ENCODE peak calls at places on chromosomes 3 and 15, in four cellular contexts. P is tibial nerve, Z is heart right ventricle, J is mesendoderm. S is an unnamed sample. For H3K27me3 and H3K4me1, the result is how much of the 10 kb centered on the place peaks cover.

GRCh38 chr3:135099734-135100348 is 304.8 kb downstream of the EPHB1 start:
- DNase-seq in P (no peak), J (no peak), Z (no peak), S (no peak)

GRCh38 chr3:174409085-174409743 is 449.9 kb upstream of the NAALADL2 start:
- DNase-seq in J (peak), Z (no peak), P (no peak), S (no peak)

GRCh38 chr3:98991393-98991792 is 89.9 kb upstream of the DCBLD2 start:
- DNase-seq in J (peak), P (no peak), Z (no peak), S (no peak)

GRCh38 chr3:149085828-149086231 is 503 bp downstream of the HLTF start:
- DNase-seq in P (no peak), J (peak), Z (peak), S (peak)

GRCh38 chr15:90489514-90489913 is 40.2 kb upstream of the CRTC3 start:
- DNase-seq in J (no peak), P (no peak), Z (no peak), S (no peak)

GRCh38 chr3:165206454-165207266 is 10.5 kb upstream of the SLITRK3 start:
- DNase-seq in Z (peak), P (peak), J (peak), S (peak)

GRCh38 chr3:48015451-48016182 is 599 bp downstream of the MAP4 start:
- DNase-seq in Z (no peak), J (no peak), P (no peak), S (no peak)

GRCh38 chr3:122079524-122079923 is 24.4 kb downstream of the CD86 start:
- DNase-seq in P (no peak), J (no peak), Z (no peak), S (no peak)

GRCh38 chr3:36989568-36989967 is 3.4 kb downstream of the EPM2AIP1 start:
- DNase-seq in Z (no peak), J (no peak), P (no peak), S (no peak)

GRCh38 chr15:88835119-88835518 is 31.9 kb downstream of the ACAN start:
- DNase-seq in Z (no peak), P (no peak), J (no peak), S (no peak)

GRCh38 chr3:63905731-63906620 is 6.2 kb downstream of the SCAANT1 start:
- DNase-seq in P (no peak), Z (no peak), J (no peak), S (no peak)

GRCh38 chr15:43544266-43544665 is 26.9 kb downstream of the MAP1A start:
- DNase-seq in J (no peak), P (no peak), Z (no peak), S (no peak)

GRCh38 chr3:133734305-133734704 is 11.9 kb upstream of the TF start:
- DNase-seq in Z (no peak), J (no peak), P (no peak), S (no peak)

GRCh38 chr15:27853624-27854455 is 245.3 kb downstream of the OCA2 start:
- DNase-seq in J (no peak), Z (no peak), P (no peak), S (no peak)

GRCh38 chr3:183587337-183587736 is 31.8 kb upstream of the KLHL6 start:
- DNase-seq in J (no peak), P (no peak), Z (no peak), S (no peak)

GRCh38 chr15:34855893-34856292 is 60.5 kb upstream of the ACTC1 start:
- DNase-seq in J (no peak), Z (peak), P (no peak), S (no peak)

GRCh38 chr3:65758871-65759598 is 279.7 kb downstream of the MAGI1 start:
- DNase-seq in Z (no peak), P (no peak), J (no peak), S (no peak)
- H3K4me3 ChIP-seq in Z (no peak), P (no peak), J (no peak), S (no peak)

DNA sequence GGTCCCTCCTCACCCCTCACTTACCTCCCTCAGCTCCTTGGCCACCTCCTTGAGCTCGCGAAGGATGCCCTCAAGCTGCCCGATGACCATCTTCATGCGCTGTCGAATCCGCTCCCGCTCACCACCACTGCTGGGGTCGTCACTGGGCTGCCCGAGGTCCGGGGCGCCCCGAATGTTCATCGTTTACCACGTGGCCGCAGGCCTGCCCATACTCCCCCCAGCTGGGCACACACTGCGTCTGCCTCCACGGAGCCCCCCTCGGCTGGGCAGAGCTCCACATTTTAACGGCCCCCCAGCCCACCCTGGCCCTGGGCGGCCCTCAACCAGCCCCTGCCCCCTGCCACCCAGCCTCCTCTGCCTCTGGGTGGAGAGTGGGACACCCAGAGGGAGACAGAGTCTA is 2.2 kb downstream of the INSYN1 start:
- DNase-seq in Z (no peak), P (no peak), J (no peak), S (no peak)
- H3K27me3 ChIP-seq in Z (under half), P (under half), J (under half), S (under half)

DNA sequence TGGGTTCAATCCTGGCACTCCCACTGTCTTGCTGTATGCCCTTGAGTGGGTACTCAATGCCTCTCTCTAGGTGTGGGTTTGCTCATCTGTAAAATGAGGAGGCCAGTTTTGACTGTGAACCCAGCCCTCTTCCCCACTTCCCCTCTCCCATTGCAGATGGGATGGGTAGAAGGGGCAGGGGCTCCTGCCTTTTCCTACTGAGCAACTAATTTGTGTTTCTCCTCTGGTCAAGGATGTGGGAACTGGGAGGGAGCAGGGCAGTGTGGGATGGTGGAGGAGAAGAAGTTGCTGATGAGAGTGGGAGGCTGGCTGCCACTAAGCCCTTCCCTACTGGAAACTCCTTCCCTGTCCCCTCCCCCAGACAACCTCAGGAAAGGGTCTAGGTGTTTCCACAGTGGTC is 20.2 kb upstream of the ANKDD1A start:
- DNase-seq in J (no peak), P (no peak), Z (no peak), S (no peak)
- H3K4me1 ChIP-seq in J (under half), P (under half), Z (under half), S (under half)

GRCh38 chr3:167067844-167068161 is 312.3 kb downstream of the ZBBX start:
- DNase-seq in J (no peak), Z (no peak), P (no peak), S (no peak)

GRCh38 chr3:167066977-167067843 is 312.9 kb downstream of the ZBBX start:
- DNase-seq in Z (no peak), J (no peak), P (no peak), S (peak)
- H3K4me3 ChIP-seq in Z (no peak), J (no peak), P (no peak), S (no peak)

DNA sequence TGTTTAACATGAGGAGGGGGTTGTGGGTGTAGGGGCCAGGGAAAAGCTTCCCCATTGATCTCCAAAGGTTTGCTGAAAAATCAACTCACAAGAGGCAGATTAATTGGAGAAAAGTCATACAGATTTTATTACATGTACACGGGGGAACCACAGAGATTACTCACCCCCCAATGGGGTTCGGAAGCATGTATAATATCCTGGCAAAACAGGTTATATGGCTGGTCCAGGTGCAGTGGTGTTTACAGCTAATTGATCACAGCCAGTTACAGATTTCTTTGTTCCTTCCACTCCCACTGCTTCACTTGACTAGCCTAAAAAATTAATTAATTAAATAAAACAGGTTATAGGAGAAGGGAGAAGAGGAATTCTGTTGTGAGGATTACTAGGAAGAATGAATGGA is 22.3 kb downstream of the PRKCI start:
- DNase-seq in P (no peak), Z (no peak), J (no peak), S (no peak)
- H3K27me3 ChIP-seq in P (under half), Z (under half), J (under half), S (under half)

DNA sequence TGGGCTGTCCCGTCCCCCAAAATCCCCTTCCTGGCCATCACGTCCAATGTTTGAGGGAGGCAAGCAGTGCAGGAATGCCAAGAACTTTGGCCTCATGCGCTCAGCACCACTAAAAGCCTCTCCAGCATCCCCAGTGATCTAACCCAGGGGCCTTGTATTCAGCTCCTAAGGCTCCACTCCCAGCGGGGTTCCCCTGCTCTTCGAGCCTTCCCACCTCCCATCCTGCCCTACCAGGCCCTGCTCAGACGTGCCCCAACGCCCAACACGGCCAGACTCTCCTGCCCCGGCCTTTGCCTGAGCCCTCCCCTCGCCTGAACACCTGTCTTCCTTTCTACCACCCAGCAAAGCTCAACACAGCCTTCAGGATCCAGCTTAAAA is 30.5 kb downstream of the PLXND1 start:
- DNase-seq in Z (no peak), P (no peak), J (no peak), S (no peak)
- H3K4me1 ChIP-seq in Z (under half), P (under half), J (under half), S (under half)

GRCh38 chr15:58430224-58430787 is 1.5 kb upstream of the LIPC start:
- DNase-seq in Z (no peak), P (no peak), J (no peak), S (no peak)
- H3K4me3 ChIP-seq in Z (no peak), P (no peak), J (no peak), S (no peak)